ENCODE peak calls at places on chromosomes 1 and 21, in ten cellular contexts. One of them, this sample, is unnamed.
A peak's percentile ranks its signal among the peaks of the same experiment; 100 is the strongest.

GRCh38 chr1:67599085-67599484 is 85.9 kb upstream of the GADD45A start:
- DNase-seq in DND-41: no peak
- DNase-seq in upper lobe of right lung: no peak
- DNase-seq in body of pancreas: no peak
- DNase-seq in CD4-positive, alpha-beta T cell: no peak
- DNase-seq in GM23248: no peak
- DNase-seq in HCT116: no peak
- DNase-seq in pancreas: no peak
- DNase-seq in SJSA1: no peak
- DNase-seq in CD8-positive, alpha-beta T cell: no peak
- DNase-seq in this sample: no peak

GRCh38 chr1:73056826-73057225 is 774.5 kb upstream of the NEGR1 start:
- DNase-seq in DND-41: no peak
- DNase-seq in CD8-positive, alpha-beta T cell: no peak
- DNase-seq in SJSA1: no peak
- DNase-seq in upper lobe of right lung: no peak
- DNase-seq in GM23248: no peak
- DNase-seq in body of pancreas: no peak
- DNase-seq in pancreas: no peak
- DNase-seq in HCT116: no peak
- DNase-seq in CD4-positive, alpha-beta T cell: no peak
- DNase-seq in this sample: no peak

GRCh38 chr1:177164380-177165068 is at the start of gene ASTN1:
- DNase-seq in DND-41: no peak
- DNase-seq in HCT116: no peak
- DNase-seq in body of pancreas: no peak
- DNase-seq in SJSA1: no peak
- DNase-seq in pancreas: peak; percentile 61
- DNase-seq in CD4-positive, alpha-beta T cell: no peak
- DNase-seq in CD8-positive, alpha-beta T cell: no peak
- DNase-seq in upper lobe of right lung: no peak
- DNase-seq in GM23248: peak; percentile 25
- DNase-seq in this sample: no peak

GRCh38 chr1:225435957-225436392 is 8.1 kb upstream of the LBR start:
- DNase-seq in DND-41: no peak
- DNase-seq in SJSA1: no peak
- DNase-seq in CD8-positive, alpha-beta T cell: no peak
- DNase-seq in upper lobe of right lung: no peak
- DNase-seq in body of pancreas: no peak
- DNase-seq in pancreas: no peak
- DNase-seq in CD4-positive, alpha-beta T cell: no peak
- DNase-seq in GM23248: no peak
- DNase-seq in HCT116: no peak
- DNase-seq in this sample: no peak

GRCh38 chr1:93848352-93848883 is 30.6 kb downstream of the DNTTIP2 start:
- DNase-seq in upper lobe of right lung: no peak
- DNase-seq in CD4-positive, alpha-beta T cell: no peak
- DNase-seq in body of pancreas: no peak
- DNase-seq in CD8-positive, alpha-beta T cell: no peak
- DNase-seq in GM23248: no peak
- DNase-seq in DND-41: no peak
- DNase-seq in pancreas: no peak
- DNase-seq in SJSA1: no peak
- DNase-seq in HCT116: no peak
- DNase-seq in this sample: no peak

GRCh38 chr1:19326748-19327065 is 14.6 kb downstream of the SLC66A1 start:
- DNase-seq in pancreas: no peak
- DNase-seq in upper lobe of right lung: no peak
- DNase-seq in body of pancreas: no peak
- DNase-seq in GM23248: no peak
- DNase-seq in DND-41: no peak
- DNase-seq in HCT116: no peak
- DNase-seq in CD4-positive, alpha-beta T cell: no peak
- DNase-seq in SJSA1: no peak
- DNase-seq in CD8-positive, alpha-beta T cell: no peak
- DNase-seq in this sample: no peak

GRCh38 chr1:54221867-54222484 is 22.0 kb downstream of the MRPL37 start:
- DNase-seq in GM23248: no peak
- DNase-seq in CD8-positive, alpha-beta T cell: no peak
- DNase-seq in CD4-positive, alpha-beta T cell: no peak
- DNase-seq in pancreas: no peak
- DNase-seq in upper lobe of right lung: no peak
- DNase-seq in body of pancreas: no peak
- DNase-seq in HCT116: no peak
- DNase-seq in DND-41: peak; percentile 40
- DNase-seq in SJSA1: no peak
- DNase-seq in this sample: no peak

GRCh38 chr1:81802601-81803422 is 2.1 kb downstream of the ADGRL2 start:
- DNase-seq in HCT116: no peak
- DNase-seq in DND-41: no peak
- DNase-seq in CD8-positive, alpha-beta T cell: no peak
- DNase-seq in upper lobe of right lung: peak; percentile 80
- DNase-seq in CD4-positive, alpha-beta T cell: no peak
- DNase-seq in body of pancreas: peak; percentile 71
- DNase-seq in GM23248: peak; percentile 84
- DNase-seq in pancreas: peak; percentile 83
- DNase-seq in SJSA1: peak; percentile 43
- DNase-seq in this sample: no peak

GRCh38 chr1:155166006-155166372 is 7.1 kb downstream of the KRTCAP2 start:
- DNase-seq in upper lobe of right lung: peak; percentile 54
- DNase-seq in body of pancreas: no peak
- DNase-seq in GM23248: no peak
- DNase-seq in pancreas: no peak
- DNase-seq in CD8-positive, alpha-beta T cell: no peak
- DNase-seq in SJSA1: no peak
- DNase-seq in HCT116: no peak
- DNase-seq in DND-41: no peak
- DNase-seq in CD4-positive, alpha-beta T cell: no peak
- DNase-seq in this sample: no peak

GRCh38 chr1:59243544-59243943 is 53.4 kb upstream of the FGGY start:
- DNase-seq in upper lobe of right lung: no peak
- DNase-seq in CD4-positive, alpha-beta T cell: no peak
- DNase-seq in CD8-positive, alpha-beta T cell: no peak
- DNase-seq in body of pancreas: no peak
- DNase-seq in SJSA1: no peak
- DNase-seq in pancreas: no peak
- DNase-seq in GM23248: no peak
- DNase-seq in DND-41: peak; percentile 11
- DNase-seq in HCT116: no peak
- DNase-seq in this sample: no peak

GRCh38 chr1:26129778-26130177 is 18.2 kb downstream of the PDIK1L start:
- DNase-seq in HCT116: no peak
- DNase-seq in pancreas: no peak
- DNase-seq in upper lobe of right lung: no peak
- DNase-seq in DND-41: no peak
- DNase-seq in CD4-positive, alpha-beta T cell: no peak
- DNase-seq in SJSA1: no peak
- DNase-seq in GM23248: no peak
- DNase-seq in CD8-positive, alpha-beta T cell: no peak
- DNase-seq in body of pancreas: no peak
- DNase-seq in this sample: no peak

GRCh38 chr1:26125382-26125781 is 13.8 kb downstream of the PDIK1L start:
- DNase-seq in CD8-positive, alpha-beta T cell: no peak
- DNase-seq in body of pancreas: no peak
- DNase-seq in SJSA1: no peak
- DNase-seq in DND-41: no peak
- DNase-seq in GM23248: no peak
- DNase-seq in HCT116: no peak
- DNase-seq in upper lobe of right lung: no peak
- DNase-seq in CD4-positive, alpha-beta T cell: no peak
- DNase-seq in pancreas: no peak
- DNase-seq in this sample: no peak

GRCh38 chr1:26125946-26126320 is 14.3 kb downstream of the PDIK1L start:
- DNase-seq in HCT116: no peak
- DNase-seq in GM23248: no peak
- DNase-seq in SJSA1: no peak
- DNase-seq in body of pancreas: no peak
- DNase-seq in CD4-positive, alpha-beta T cell: no peak
- DNase-seq in CD8-positive, alpha-beta T cell: no peak
- DNase-seq in pancreas: no peak
- DNase-seq in upper lobe of right lung: no peak
- DNase-seq in DND-41: no peak
- DNase-seq in this sample: no peak

GRCh38 chr1:26126321-26127084 is 14.9 kb downstream of the PDIK1L start:
- DNase-seq in HCT116: no peak
- DNase-seq in CD8-positive, alpha-beta T cell: peak; percentile 58
- DNase-seq in body of pancreas: peak; percentile 49
- DNase-seq in pancreas: no peak
- DNase-seq in upper lobe of right lung: no peak
- DNase-seq in DND-41: peak; percentile 77
- DNase-seq in CD4-positive, alpha-beta T cell: peak; percentile 72
- DNase-seq in SJSA1: no peak
- DNase-seq in GM23248: no peak
- DNase-seq in this sample: peak; percentile 62

GRCh38 chr1:26127235-26128163 is 15.9 kb downstream of the PDIK1L start:
- DNase-seq in GM23248: no peak
- DNase-seq in SJSA1: no peak
- DNase-seq in DND-41: peak; percentile 32
- DNase-seq in pancreas: no peak
- DNase-seq in body of pancreas: peak; percentile 37
- DNase-seq in HCT116: no peak
- DNase-seq in CD8-positive, alpha-beta T cell: no peak
- DNase-seq in upper lobe of right lung: no peak
- DNase-seq in CD4-positive, alpha-beta T cell: no peak
- DNase-seq in this sample: no peak
- H3K27ac ChIP-seq in GM23248: no peak overlapping the region
- H3K27ac ChIP-seq in SJSA1: no peak overlapping the region
- H3K27ac ChIP-seq in DND-41: peak overlapping the region; percentile 95
- H3K27ac ChIP-seq in pancreas: peak overlapping the region; percentile 12
- H3K27ac ChIP-seq in body of pancreas: no peak overlapping the region
- H3K27ac ChIP-seq in HCT116: no peak overlapping the region
- H3K27ac ChIP-seq in CD8-positive, alpha-beta T cell: no peak overlapping the region
- H3K27ac ChIP-seq in upper lobe of right lung: peak overlapping the region; percentile 67
- H3K27ac ChIP-seq in CD4-positive, alpha-beta T cell: no peak overlapping the region
- H3K27ac ChIP-seq in this sample: peak overlapping the region; percentile 54

DNA sequence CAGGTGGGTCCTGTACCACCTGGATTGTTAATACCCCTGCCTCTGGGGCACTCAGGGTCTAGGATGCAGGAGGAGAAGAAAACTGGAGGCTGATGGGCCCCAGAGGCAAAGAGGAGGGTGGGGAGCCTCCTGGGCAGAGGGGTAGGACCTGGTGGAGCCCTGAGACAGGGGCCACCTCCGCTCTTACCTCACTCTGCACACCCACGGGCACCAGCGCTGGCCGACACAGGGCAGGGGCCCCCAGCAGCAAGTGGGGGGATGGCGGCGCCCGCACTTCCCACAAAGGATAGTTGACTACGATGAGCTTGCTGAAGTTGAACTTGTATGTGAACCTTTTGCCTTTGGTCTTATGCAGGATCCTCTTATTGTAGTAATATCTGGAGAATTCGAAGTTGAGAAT is 1.1 kb downstream of the ETV3L start:
- DNase-seq in HCT116: no peak
- DNase-seq in upper lobe of right lung: peak; percentile 56
- DNase-seq in pancreas: no peak
- DNase-seq in GM23248: no peak
- DNase-seq in CD8-positive, alpha-beta T cell: no peak
- DNase-seq in DND-41: no peak
- DNase-seq in SJSA1: no peak
- DNase-seq in body of pancreas: no peak
- DNase-seq in CD4-positive, alpha-beta T cell: no peak
- DNase-seq in this sample: no peak
- H3K27ac ChIP-seq in HCT116: no peak overlapping the region
- H3K27ac ChIP-seq in upper lobe of right lung: no peak overlapping the region
- H3K27ac ChIP-seq in pancreas: no peak overlapping the region
- H3K27ac ChIP-seq in GM23248: no peak overlapping the region
- H3K27ac ChIP-seq in CD8-positive, alpha-beta T cell: no peak overlapping the region
- H3K27ac ChIP-seq in DND-41: no peak overlapping the region
- H3K27ac ChIP-seq in SJSA1: no peak overlapping the region
- H3K27ac ChIP-seq in body of pancreas: no peak overlapping the region
- H3K27ac ChIP-seq in CD4-positive, alpha-beta T cell: no peak overlapping the region
- H3K27ac ChIP-seq in this sample: no peak overlapping the region

DNA sequence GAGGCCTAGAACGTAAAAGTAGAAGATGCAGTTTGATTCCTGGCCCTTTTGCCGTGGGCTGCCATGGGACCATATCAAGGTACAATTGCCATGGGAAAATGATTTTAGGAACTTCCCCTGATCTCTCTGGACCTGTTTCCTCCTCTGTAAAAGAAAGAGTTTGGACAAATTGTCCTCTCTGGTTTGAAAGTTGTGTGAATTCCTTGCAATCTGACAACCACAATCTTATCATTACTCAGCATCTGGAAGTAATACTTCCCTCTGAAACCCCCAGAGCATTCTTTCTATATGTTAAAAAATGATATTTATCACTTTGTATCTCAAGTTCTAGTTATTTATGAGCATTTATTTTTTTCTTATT is 181.0 kb downstream of the DYRK1A start:
- DNase-seq in pancreas: no peak
- DNase-seq in GM23248: no peak
- DNase-seq in CD4-positive, alpha-beta T cell: no peak
- DNase-seq in CD8-positive, alpha-beta T cell: no peak
- DNase-seq in HCT116: no peak
- DNase-seq in DND-41: no peak
- DNase-seq in SJSA1: peak; percentile 5
- DNase-seq in upper lobe of right lung: no peak
- DNase-seq in body of pancreas: no peak
- DNase-seq in this sample: no peak
- H3K27ac ChIP-seq in pancreas: no peak overlapping the region
- H3K27ac ChIP-seq in GM23248: no peak overlapping the region
- H3K27ac ChIP-seq in CD4-positive, alpha-beta T cell: no peak overlapping the region
- H3K27ac ChIP-seq in CD8-positive, alpha-beta T cell: no peak overlapping the region
- H3K27ac ChIP-seq in HCT116: no peak overlapping the region
- H3K27ac ChIP-seq in DND-41: no peak overlapping the region
- H3K27ac ChIP-seq in SJSA1: no peak overlapping the region
- H3K27ac ChIP-seq in upper lobe of right lung: no peak overlapping the region
- H3K27ac ChIP-seq in body of pancreas: no peak overlapping the region
- H3K27ac ChIP-seq in this sample: no peak overlapping the region

GRCh38 chr1:119771770-119772169 is 3.1 kb upstream of the HMGCS2 start:
- DNase-seq in upper lobe of right lung: no peak
- DNase-seq in SJSA1: no peak
- DNase-seq in CD4-positive, alpha-beta T cell: no peak
- DNase-seq in HCT116: no peak
- DNase-seq in body of pancreas: no peak
- DNase-seq in pancreas: no peak
- DNase-seq in GM23248: no peak
- DNase-seq in DND-41: no peak
- DNase-seq in CD8-positive, alpha-beta T cell: no peak
- DNase-seq in this sample: no peak

GRCh38 chr1:119772298-119772697 is 3.6 kb upstream of the HMGCS2 start:
- DNase-seq in CD4-positive, alpha-beta T cell: no peak
- DNase-seq in CD8-positive, alpha-beta T cell: no peak
- DNase-seq in HCT116: no peak
- DNase-seq in upper lobe of right lung: no peak
- DNase-seq in SJSA1: no peak
- DNase-seq in GM23248: no peak
- DNase-seq in DND-41: no peak
- DNase-seq in body of pancreas: no peak
- DNase-seq in pancreas: no peak
- DNase-seq in this sample: no peak

GRCh38 chr1:119774746-119775495 is 6.2 kb upstream of the HMGCS2 start:
- DNase-seq in GM23248: no peak
- DNase-seq in CD4-positive, alpha-beta T cell: no peak
- DNase-seq in HCT116: no peak
- DNase-seq in DND-41: no peak
- DNase-seq in CD8-positive, alpha-beta T cell: no peak
- DNase-seq in upper lobe of right lung: no peak
- DNase-seq in SJSA1: no peak
- DNase-seq in pancreas: no peak
- DNase-seq in body of pancreas: no peak
- DNase-seq in this sample: no peak

GRCh38 chr1:119771016-119771415 is 2.3 kb upstream of the HMGCS2 start:
- DNase-seq in HCT116: no peak
- DNase-seq in GM23248: peak; percentile 13
- DNase-seq in body of pancreas: peak; percentile 44
- DNase-seq in CD8-positive, alpha-beta T cell: no peak
- DNase-seq in pancreas: no peak
- DNase-seq in CD4-positive, alpha-beta T cell: no peak
- DNase-seq in DND-41: no peak
- DNase-seq in upper lobe of right lung: no peak
- DNase-seq in SJSA1: no peak
- DNase-seq in this sample: no peak

GRCh38 chr1:119773711-119774241 is 5.1 kb upstream of the HMGCS2 start:
- DNase-seq in SJSA1: no peak
- DNase-seq in CD8-positive, alpha-beta T cell: no peak
- DNase-seq in DND-41: no peak
- DNase-seq in GM23248: peak; percentile 38
- DNase-seq in HCT116: no peak
- DNase-seq in body of pancreas: no peak
- DNase-seq in upper lobe of right lung: no peak
- DNase-seq in CD4-positive, alpha-beta T cell: no peak
- DNase-seq in pancreas: no peak
- DNase-seq in this sample: no peak
- H3K27ac ChIP-seq in SJSA1: no peak overlapping the region
- H3K27ac ChIP-seq in CD8-positive, alpha-beta T cell: no peak overlapping the region
- H3K27ac ChIP-seq in DND-41: no peak overlapping the region
- H3K27ac ChIP-seq in GM23248: no peak overlapping the region
- H3K27ac ChIP-seq in HCT116: no peak overlapping the region
- H3K27ac ChIP-seq in body of pancreas: no peak overlapping the region
- H3K27ac ChIP-seq in upper lobe of right lung: no peak overlapping the region
- H3K27ac ChIP-seq in CD4-positive, alpha-beta T cell: no peak overlapping the region
- H3K27ac ChIP-seq in pancreas: no peak overlapping the region
- H3K27ac ChIP-seq in this sample: no peak overlapping the region

This sample was measured in epithelial cell of prostate.